ENCODE peak calls at places on chromosomes 6 and 20, in nine cellular contexts. One of them, this sample, is unnamed.

GRCh38 chr6:44439270-44440045 is 52.0 kb downstream of the CDC5L start:
- DNase-seq in transverse colon: no peak
- DNase-seq in naive thymus-derived CD4-positive, alpha-beta T cell: no peak
- DNase-seq in astrocyte of the cerebellum: no peak
- DNase-seq in A549: no peak
- DNase-seq in adrenal gland: no peak
- DNase-seq in OCI-LY7: no peak
- DNase-seq in cardiac fibroblast: peak
- DNase-seq in heart right ventricle: no peak
- DNase-seq in this sample: no peak

GRCh38 chr20:22740829-22741228 is 156.5 kb upstream of the FOXA2 start:
- DNase-seq in heart right ventricle: no peak
- DNase-seq in A549: no peak
- DNase-seq in transverse colon: no peak
- DNase-seq in cardiac fibroblast: no peak
- DNase-seq in astrocyte of the cerebellum: no peak
- DNase-seq in OCI-LY7: no peak
- DNase-seq in adrenal gland: no peak
- DNase-seq in naive thymus-derived CD4-positive, alpha-beta T cell: no peak
- DNase-seq in this sample: no peak

GRCh38 chr20:11920083-11920482 is 2.4 kb downstream of the BTBD3 start:
- DNase-seq in adrenal gland: no peak
- DNase-seq in cardiac fibroblast: no peak
- DNase-seq in A549: no peak
- DNase-seq in heart right ventricle: no peak
- DNase-seq in transverse colon: no peak
- DNase-seq in astrocyte of the cerebellum: no peak
- DNase-seq in naive thymus-derived CD4-positive, alpha-beta T cell: no peak
- DNase-seq in OCI-LY7: no peak
- DNase-seq in this sample: no peak

GRCh38 chr6:125165256-125165655 is 11.7 kb downstream of the TPD52L1 start:
- DNase-seq in astrocyte of the cerebellum: peak
- DNase-seq in naive thymus-derived CD4-positive, alpha-beta T cell: no peak
- DNase-seq in transverse colon: no peak
- DNase-seq in adrenal gland: no peak
- DNase-seq in heart right ventricle: no peak
- DNase-seq in cardiac fibroblast: no peak
- DNase-seq in A549: no peak
- DNase-seq in OCI-LY7: no peak
- DNase-seq in this sample: no peak

GRCh38 chr20:13261460-13262301 is 40.6 kb downstream of the ISM1 start:
- DNase-seq in A549: peak
- DNase-seq in heart right ventricle: peak
- DNase-seq in transverse colon: peak
- DNase-seq in OCI-LY7: peak
- DNase-seq in adrenal gland: peak
- DNase-seq in naive thymus-derived CD4-positive, alpha-beta T cell: peak
- DNase-seq in astrocyte of the cerebellum: peak
- DNase-seq in cardiac fibroblast: peak
- DNase-seq in this sample: no peak

GRCh38 chr6:124199226-124199625 is 395.6 kb downstream of the NKAIN2 start:
- DNase-seq in OCI-LY7: no peak
- DNase-seq in adrenal gland: no peak
- DNase-seq in astrocyte of the cerebellum: no peak
- DNase-seq in naive thymus-derived CD4-positive, alpha-beta T cell: no peak
- DNase-seq in cardiac fibroblast: no peak
- DNase-seq in heart right ventricle: no peak
- DNase-seq in transverse colon: no peak
- DNase-seq in A549: no peak
- DNase-seq in this sample: no peak

GRCh38 chr20:16701296-16701695 is 28.5 kb upstream of the SNRPB2 start:
- DNase-seq in cardiac fibroblast: peak
- DNase-seq in OCI-LY7: peak
- DNase-seq in heart right ventricle: no peak
- DNase-seq in transverse colon: no peak
- DNase-seq in astrocyte of the cerebellum: no peak
- DNase-seq in A549: no peak
- DNase-seq in naive thymus-derived CD4-positive, alpha-beta T cell: peak
- DNase-seq in adrenal gland: no peak
- DNase-seq in this sample: no peak

GRCh38 chr6:16674666-16675392 is 86.4 kb downstream of the ATXN1 start:
- DNase-seq in adrenal gland: no peak
- DNase-seq in naive thymus-derived CD4-positive, alpha-beta T cell: no peak
- DNase-seq in A549: no peak
- DNase-seq in transverse colon: no peak
- DNase-seq in cardiac fibroblast: peak
- DNase-seq in heart right ventricle: no peak
- DNase-seq in OCI-LY7: no peak
- DNase-seq in astrocyte of the cerebellum: no peak
- DNase-seq in this sample: no peak

GRCh38 chr6:3228791-3229565 is 1.5 kb upstream of the TUBB2B start:
- DNase-seq in OCI-LY7: no peak
- DNase-seq in A549: no peak
- DNase-seq in adrenal gland: no peak
- DNase-seq in astrocyte of the cerebellum: no peak
- DNase-seq in naive thymus-derived CD4-positive, alpha-beta T cell: peak
- DNase-seq in heart right ventricle: no peak
- DNase-seq in transverse colon: no peak
- DNase-seq in cardiac fibroblast: peak
- DNase-seq in this sample: no peak

GRCh38 chr6:3228046-3228671 is 706 bp upstream of the TUBB2B start:
- DNase-seq in A549: no peak
- DNase-seq in transverse colon: no peak
- DNase-seq in astrocyte of the cerebellum: no peak
- DNase-seq in cardiac fibroblast: no peak
- DNase-seq in OCI-LY7: no peak
- DNase-seq in heart right ventricle: no peak
- DNase-seq in adrenal gland: no peak
- DNase-seq in naive thymus-derived CD4-positive, alpha-beta T cell: no peak
- DNase-seq in this sample: no peak

GRCh38 chr6:3229566-3230274 is 2.3 kb upstream of the TUBB2B start:
- DNase-seq in adrenal gland: no peak
- DNase-seq in naive thymus-derived CD4-positive, alpha-beta T cell: no peak
- DNase-seq in OCI-LY7: peak
- DNase-seq in heart right ventricle: no peak
- DNase-seq in transverse colon: no peak
- DNase-seq in cardiac fibroblast: no peak
- DNase-seq in astrocyte of the cerebellum: no peak
- DNase-seq in A549: no peak
- DNase-seq in this sample: no peak

GRCh38 chr6:3227363-3228045 is at the start of gene TUBB2B:
- DNase-seq in adrenal gland: no peak
- DNase-seq in transverse colon: no peak
- DNase-seq in OCI-LY7: no peak
- DNase-seq in naive thymus-derived CD4-positive, alpha-beta T cell: no peak
- DNase-seq in astrocyte of the cerebellum: no peak
- DNase-seq in heart right ventricle: no peak
- DNase-seq in A549: no peak
- DNase-seq in cardiac fibroblast: peak
- DNase-seq in this sample: no peak

DNA sequence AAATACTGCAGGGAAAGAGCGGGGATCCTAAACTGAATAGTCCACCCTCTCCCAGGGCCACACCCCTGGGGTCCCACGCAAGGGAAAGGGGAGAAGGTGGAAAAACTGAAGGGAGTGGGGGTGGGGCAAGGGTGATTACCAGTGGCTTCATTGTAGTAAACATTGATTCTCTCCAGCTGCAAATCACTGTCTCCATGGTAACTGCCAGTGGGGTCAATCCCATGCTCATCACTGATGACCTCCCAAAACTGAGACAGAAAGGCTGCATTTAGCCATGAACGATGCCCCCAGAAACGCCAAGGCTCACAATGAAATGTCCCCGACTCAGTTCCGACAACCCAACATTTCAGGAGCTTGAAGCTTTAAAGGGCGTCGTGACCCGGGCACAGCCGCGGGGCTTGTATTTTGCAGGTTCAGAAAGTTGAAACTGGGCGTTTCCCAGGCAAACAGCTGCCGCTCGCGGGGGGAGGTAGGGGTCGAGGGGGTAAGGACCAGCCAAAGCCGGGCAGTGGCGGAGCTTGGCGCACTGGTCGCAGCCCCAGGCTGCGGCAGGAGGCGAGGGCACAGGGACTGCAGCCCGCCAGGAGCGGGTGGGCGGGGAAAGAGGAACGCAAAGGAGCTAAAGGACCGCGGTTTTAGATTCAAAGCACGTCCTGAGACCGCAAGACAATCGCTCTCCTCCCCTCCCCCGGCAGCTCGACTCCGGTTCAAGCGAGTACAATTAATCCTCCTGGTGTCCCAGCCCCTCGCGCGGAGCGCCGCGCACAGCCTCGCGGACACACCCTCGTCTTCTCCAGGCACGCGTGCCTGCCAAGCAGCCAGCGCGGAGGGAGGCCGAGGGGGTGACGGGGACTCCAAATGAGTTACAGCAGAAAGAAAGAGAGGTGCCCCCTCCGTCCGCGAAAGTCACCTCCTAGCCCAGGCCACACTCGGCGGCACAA is 761 bp downstream of the TUBB2B start:
- DNase-seq in OCI-LY7: peak
- DNase-seq in naive thymus-derived CD4-positive, alpha-beta T cell: no peak
- DNase-seq in cardiac fibroblast: peak
- DNase-seq in A549: no peak
- DNase-seq in adrenal gland: no peak
- DNase-seq in astrocyte of the cerebellum: no peak
- DNase-seq in heart right ventricle: no peak
- DNase-seq in transverse colon: no peak
- DNase-seq in this sample: no peak
- H3K4me3 ChIP-seq in OCI-LY7: peak
- H3K4me3 ChIP-seq in naive thymus-derived CD4-positive, alpha-beta T cell: peak
- H3K4me3 ChIP-seq in cardiac fibroblast: peak
- H3K4me3 ChIP-seq in A549: peak
- H3K4me3 ChIP-seq in adrenal gland: peak
- H3K4me3 ChIP-seq in astrocyte of the cerebellum: peak
- H3K4me3 ChIP-seq in heart right ventricle: peak
- H3K4me3 ChIP-seq in transverse colon: peak
- H3K4me3 ChIP-seq in this sample: peak

GRCh38 chr6:5871296-5871695 is 135.4 kb downstream of the NRN1 start:
- DNase-seq in naive thymus-derived CD4-positive, alpha-beta T cell: no peak
- DNase-seq in transverse colon: no peak
- DNase-seq in adrenal gland: no peak
- DNase-seq in heart right ventricle: no peak
- DNase-seq in A549: no peak
- DNase-seq in OCI-LY7: no peak
- DNase-seq in astrocyte of the cerebellum: no peak
- DNase-seq in cardiac fibroblast: no peak
- DNase-seq in this sample: no peak

GRCh38 chr6:5869261-5869660 is 137.5 kb downstream of the NRN1 start:
- DNase-seq in OCI-LY7: no peak
- DNase-seq in astrocyte of the cerebellum: no peak
- DNase-seq in naive thymus-derived CD4-positive, alpha-beta T cell: no peak
- DNase-seq in adrenal gland: no peak
- DNase-seq in transverse colon: no peak
- DNase-seq in A549: no peak
- DNase-seq in cardiac fibroblast: no peak
- DNase-seq in heart right ventricle: no peak
- DNase-seq in this sample: no peak

GRCh38 chr6:5865492-5866031 is 141.2 kb downstream of the NRN1 start:
- DNase-seq in A549: no peak
- DNase-seq in cardiac fibroblast: no peak
- DNase-seq in naive thymus-derived CD4-positive, alpha-beta T cell: no peak
- DNase-seq in adrenal gland: no peak
- DNase-seq in OCI-LY7: no peak
- DNase-seq in transverse colon: no peak
- DNase-seq in heart right ventricle: no peak
- DNase-seq in astrocyte of the cerebellum: no peak
- DNase-seq in this sample: no peak

GRCh38 chr6:5869676-5870075 is 137.0 kb downstream of the NRN1 start:
- DNase-seq in adrenal gland: no peak
- DNase-seq in heart right ventricle: no peak
- DNase-seq in A549: no peak
- DNase-seq in OCI-LY7: no peak
- DNase-seq in cardiac fibroblast: no peak
- DNase-seq in naive thymus-derived CD4-positive, alpha-beta T cell: no peak
- DNase-seq in astrocyte of the cerebellum: no peak
- DNase-seq in transverse colon: no peak
- DNase-seq in this sample: no peak

DNA sequence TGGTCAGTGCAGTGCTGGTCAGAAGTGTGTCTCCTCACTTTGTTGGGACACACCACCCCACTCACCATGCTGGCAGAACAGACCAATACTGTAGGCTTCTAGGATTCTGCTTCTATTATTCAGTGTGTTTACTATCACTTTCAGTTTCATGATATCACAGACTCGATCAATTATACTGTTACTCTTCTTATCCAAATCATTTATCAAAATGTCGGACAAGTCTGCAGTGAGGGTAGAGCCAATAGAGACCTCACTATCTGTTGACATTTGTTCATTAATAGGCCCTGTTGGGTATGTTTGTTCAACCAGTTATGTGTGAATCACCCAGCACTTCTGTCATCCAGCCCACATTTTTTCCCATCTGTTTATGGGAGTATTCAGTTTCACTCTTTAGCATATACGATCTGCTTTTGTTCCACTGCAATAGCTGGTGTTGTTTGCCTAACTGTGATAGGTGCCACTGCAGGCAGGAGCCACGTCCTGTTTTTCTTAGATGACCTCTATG is 140.1 kb downstream of the NRN1 start:
- DNase-seq in A549: no peak
- DNase-seq in transverse colon: no peak
- DNase-seq in heart right ventricle: no peak
- DNase-seq in OCI-LY7: peak
- DNase-seq in cardiac fibroblast: peak
- DNase-seq in adrenal gland: no peak
- DNase-seq in astrocyte of the cerebellum: peak
- DNase-seq in naive thymus-derived CD4-positive, alpha-beta T cell: no peak
- DNase-seq in this sample: no peak
- H3K4me3 ChIP-seq in A549: peak
- H3K4me3 ChIP-seq in transverse colon: peak
- H3K4me3 ChIP-seq in heart right ventricle: no peak
- H3K4me3 ChIP-seq in OCI-LY7: no peak
- H3K4me3 ChIP-seq in cardiac fibroblast: no peak
- H3K4me3 ChIP-seq in adrenal gland: peak
- H3K4me3 ChIP-seq in astrocyte of the cerebellum: no peak
- H3K4me3 ChIP-seq in naive thymus-derived CD4-positive, alpha-beta T cell: peak
- H3K4me3 ChIP-seq in this sample: peak

GRCh38 chr6:30914854-30915590 is 984 bp downstream of the VARS2 start:
- DNase-seq in cardiac fibroblast: no peak
- DNase-seq in adrenal gland: peak
- DNase-seq in astrocyte of the cerebellum: no peak
- DNase-seq in transverse colon: no peak
- DNase-seq in heart right ventricle: peak
- DNase-seq in naive thymus-derived CD4-positive, alpha-beta T cell: no peak
- DNase-seq in A549: no peak
- DNase-seq in OCI-LY7: peak
- DNase-seq in this sample: no peak

GRCh38 chr6:30914076-30914853 is at the start of gene VARS2:
- DNase-seq in adrenal gland: peak
- DNase-seq in transverse colon: peak
- DNase-seq in A549: peak
- DNase-seq in heart right ventricle: peak
- DNase-seq in OCI-LY7: peak
- DNase-seq in astrocyte of the cerebellum: peak
- DNase-seq in cardiac fibroblast: peak
- DNase-seq in naive thymus-derived CD4-positive, alpha-beta T cell: peak
- DNase-seq in this sample: peak

GRCh38 chr6:30912746-30913520 is 1.1 kb upstream of the VARS2 start:
- DNase-seq in OCI-LY7: no peak
- DNase-seq in adrenal gland: no peak
- DNase-seq in cardiac fibroblast: no peak
- DNase-seq in astrocyte of the cerebellum: no peak
- DNase-seq in heart right ventricle: no peak
- DNase-seq in transverse colon: no peak
- DNase-seq in naive thymus-derived CD4-positive, alpha-beta T cell: no peak
- DNase-seq in A549: no peak
- DNase-seq in this sample: no peak

GRCh38 chr6:30915591-30915946 is 1.5 kb downstream of the VARS2 start:
- DNase-seq in astrocyte of the cerebellum: peak
- DNase-seq in A549: peak
- DNase-seq in adrenal gland: no peak
- DNase-seq in heart right ventricle: peak
- DNase-seq in cardiac fibroblast: peak
- DNase-seq in OCI-LY7: peak
- DNase-seq in naive thymus-derived CD4-positive, alpha-beta T cell: peak
- DNase-seq in transverse colon: no peak
- DNase-seq in this sample: no peak

GRCh38 chr6:30913721-30914075 is 340 bp upstream of the VARS2 start:
- DNase-seq in astrocyte of the cerebellum: no peak
- DNase-seq in naive thymus-derived CD4-positive, alpha-beta T cell: no peak
- DNase-seq in OCI-LY7: no peak
- DNase-seq in cardiac fibroblast: no peak
- DNase-seq in A549: no peak
- DNase-seq in adrenal gland: no peak
- DNase-seq in transverse colon: no peak
- DNase-seq in heart right ventricle: no peak
- DNase-seq in this sample: no peak
- H3K4me3 ChIP-seq in astrocyte of the cerebellum: peak
- H3K4me3 ChIP-seq in naive thymus-derived CD4-positive, alpha-beta T cell: peak
- H3K4me3 ChIP-seq in OCI-LY7: peak
- H3K4me3 ChIP-seq in cardiac fibroblast: peak
- H3K4me3 ChIP-seq in A549: peak
- H3K4me3 ChIP-seq in adrenal gland: peak
- H3K4me3 ChIP-seq in transverse colon: peak
- H3K4me3 ChIP-seq in heart right ventricle: peak
- H3K4me3 ChIP-seq in this sample: peak

GRCh38 chr6:100464162-100464851 is 414 bp downstream of the SIM1 start:
- DNase-seq in A549: no peak
- DNase-seq in OCI-LY7: no peak
- DNase-seq in naive thymus-derived CD4-positive, alpha-beta T cell: no peak
- DNase-seq in astrocyte of the cerebellum: no peak
- DNase-seq in heart right ventricle: no peak
- DNase-seq in transverse colon: no peak
- DNase-seq in cardiac fibroblast: no peak
- DNase-seq in adrenal gland: no peak
- DNase-seq in this sample: no peak
- H3K4me3 ChIP-seq in A549: no peak
- H3K4me3 ChIP-seq in OCI-LY7: no peak
- H3K4me3 ChIP-seq in naive thymus-derived CD4-positive, alpha-beta T cell: no peak
- H3K4me3 ChIP-seq in astrocyte of the cerebellum: no peak
- H3K4me3 ChIP-seq in heart right ventricle: no peak
- H3K4me3 ChIP-seq in transverse colon: no peak
- H3K4me3 ChIP-seq in cardiac fibroblast: no peak
- H3K4me3 ChIP-seq in adrenal gland: no peak
- H3K4me3 ChIP-seq in this sample: peak